ENCODE peak calls at places on chromosome 21, in six cellular contexts. A is H1, I is GM12891, V is GM12878, Y is K562, O is HepG2. E is an unnamed sample.

GRCh38 chr21:32533611-32534010 is 51.7 kb downstream of the TCP10L start:
- DNase-seq in A (no peak), I (no peak), V (no peak), Y (no peak), O (no peak), E (no peak)

GRCh38 chr21:19256934-19257660 is 853.5 kb upstream of the TMPRSS15 start:
- DNase-seq in A (no peak), I (no peak), V (no peak), Y (no peak), O (no peak), E (no peak)

GRCh38 chr21:38660333-38661295 is 145.1 kb upstream of the ETS2 start:
- DNase-seq in A (no peak), I (no peak), V (no peak), Y (no peak), O (no peak), E (no peak)

GRCh38 chr21:32414579-32415358 is 2.3 kb downstream of the EVA1C start:
- DNase-seq in A (no peak), I (no peak), V (no peak), Y (no peak), O (no peak), E (no peak)

GRCh38 chr21:46127239-46128105 is 27.9 kb downstream of the FTCD start:
- DNase-seq in A (no peak), I (no peak), V (no peak), Y (no peak), O (no peak), E (no peak)

GRCh38 chr21:22297575-22297974 is 1299.4 kb downstream of the NCAM2 start:
- DNase-seq in A (no peak), I (no peak), V (no peak), Y (no peak), O (no peak), E (no peak)

GRCh38 chr21:17925900-17926299 is 106.7 kb upstream of the C21orf91 start:
- DNase-seq in A (no peak), I (no peak), V (no peak), Y (no peak), O (peak), E (no peak)

GRCh38 chr21:33293136-33293535 is 27.0 kb downstream of the IL10RB start:
- DNase-seq in A (no peak), I (no peak), V (no peak), Y (no peak), O (no peak), E (no peak)

GRCh38 chr21:25979845-25980433 is 190.6 kb downstream of the APP start:
- DNase-seq in A (no peak), I (no peak), V (no peak), Y (no peak), O (no peak), E (no peak)

GRCh38 chr21:46517361-46517760 is 58.7 kb downstream of the DIP2A start:
- DNase-seq in A (no peak), I (no peak), V (no peak), Y (no peak), O (no peak), E (no peak)

GRCh38 chr21:40155563-40155962 is 288.3 kb downstream of the PCP4 start:
- DNase-seq in A (no peak), I (no peak), V (no peak), Y (no peak), O (no peak), E (no peak)

GRCh38 chr21:16742116-16742515 is 770.7 kb upstream of the CXADR start:
- DNase-seq in A (no peak), I (no peak), V (no peak), Y (no peak), O (no peak), E (no peak)

GRCh38 chr21:44985441-44986401 is 45.9 kb downstream of the SLX9 start:
- DNase-seq in A (no peak), I (no peak), V (no peak), Y (no peak), O (no peak), E (no peak)

GRCh38 chr21:16837319-16837718 is 675.5 kb upstream of the CXADR start:
- DNase-seq in A (no peak), I (no peak), V (no peak), Y (no peak), O (no peak), E (no peak)

GRCh38 chr21:35005077-35005476 is 44.0 kb downstream of the RUNX1 start:
- DNase-seq in A (no peak), I (no peak), V (no peak), Y (no peak), O (no peak), E (no peak)

GRCh38 chr21:29896884-29897283 is 42.9 kb downstream of the GRIK1 start:
- DNase-seq in A (no peak), I (no peak), V (no peak), Y (no peak), O (no peak), E (no peak)

GRCh38 chr21:25963186-25963585 is 207.4 kb downstream of the APP start:
- DNase-seq in A (no peak), I (no peak), V (no peak), Y (no peak), O (no peak), E (no peak)

GRCh38 chr21:38952890-38953289 is 147.2 kb downstream of the ETS2 start:
- DNase-seq in A (no peak), I (no peak), V (no peak), Y (no peak), O (no peak), E (no peak)

GRCh38 chr21:39182484-39183271 is 573 bp downstream of the PSMG1 start:
- DNase-seq in A (no peak), I (no peak), V (no peak), Y (no peak), O (no peak), E (no peak)

GRCh38 chr21:28633803-28634572 is 358.7 kb downstream of the LTN1 start:
- DNase-seq in A (no peak), I (no peak), V (no peak), Y (no peak), O (no peak), E (no peak)

GRCh38 chr21:28627691-28628090 is 365.0 kb downstream of the LTN1 start:
- DNase-seq in A (no peak), I (no peak), V (no peak), Y (no peak), O (no peak), E (no peak)

GRCh38 chr21:28635541-28635940 is 357.1 kb downstream of the LTN1 start:
- DNase-seq in A (no peak), I (no peak), V (no peak), Y (no peak), O (no peak), E (no peak)

GRCh38 chr21:28636988-28637691 is 355.5 kb downstream of the LTN1 start:
- DNase-seq in A (no peak), I (no peak), V (no peak), Y (no peak), O (no peak), E (no peak)

GRCh38 chr21:28632718-28633408 is 359.8 kb downstream of the LTN1 start:
- DNase-seq in A (no peak), I (no peak), V (no peak), Y (no peak), O (no peak), E (no peak)
- TF ChIP-seq TAF1 in A (no peak), I (no peak), V (no peak), Y (no peak), O (no peak), E (no peak)

GRCh38 chr21:42220138-42220701 is 1.3 kb downstream of the ABCG1 start:
- DNase-seq in A (no peak), I (no peak), V (no peak), Y (no peak), O (peak), E (peak)
- TF ChIP-seq POLR2A in A (no peak), I (no peak), V (no peak), Y (no peak), O (no peak), E (no peak)

GRCh38 chr21:14712121-14712520 is 166.0 kb upstream of the SAMSN1 start:
- DNase-seq in A (no peak), I (no peak), V (no peak), Y (no peak), O (no peak), E (no peak)
- TF ChIP-seq POLR2AphosphoS5 in A (no peak), I (no peak), V (no peak), Y (no peak), O (no peak), E (no peak)

GRCh38 chr21:37028579-37028978 is 22.1 kb downstream of the RIPPLY3 start:
- DNase-seq in A (no peak), I (no peak), V (no peak), Y (no peak), O (no peak), E (no peak)
- TF ChIP-seq TAF1 in A (no peak), I (no peak), V (no peak), Y (no peak), O (no peak), E (no peak)